ENCODE peak calls at places on chromosomes 11 and 22, in five cellular contexts. D, Z, I, G and X are unnamed samples.

GRCh38 chr11:35982061-35982460 is 38.2 kb downstream of the LDLRAD3 start:
- DNase-seq in G (no peak), D (no peak), I (no peak), Z (no peak), X (no peak)

GRCh38 chr11:19367051-19367709 is 126.4 kb upstream of the E2F8 start:
- DNase-seq in Z (no peak), I (no peak), D (peak; percentile 85), G (no peak), X (no peak)

GRCh38 chr11:57604289-57605010 is 7.0 kb downstream of the SERPING1 start:
- DNase-seq in Z (peak; percentile 99), D (no peak), G (no peak), I (no peak), X (no peak)

GRCh38 chr11:31442086-31442485 is 67.3 kb downstream of the IMMP1L start:
- DNase-seq in Z (no peak), D (no peak), G (no peak), I (no peak), X (no peak)

GRCh38 chr11:120424185-120424969 is 87.2 kb upstream of the GRIK4 start:
- DNase-seq in D (peak; percentile 25), Z (no peak), I (no peak), G (no peak), X (no peak)

GRCh38 chr22:20466659-20467379 is 28.8 kb downstream of the KLHL22 start:
- DNase-seq in G (no peak), I (no peak), Z (no peak), D (no peak), X (no peak)

GRCh38 chr22:44026630-44027511 is 2.8 kb downstream of the PARVB start:
- DNase-seq in I (no peak), G (no peak), Z (peak; percentile 53), D (peak; percentile 63), X (no peak)

GRCh38 chr11:131441398-131441797 is 71.0 kb downstream of the NTM start:
- DNase-seq in D (no peak), Z (no peak), G (no peak), I (no peak), X (no peak)

GRCh38 chr11:115544422-115544821 is 40.2 kb upstream of the CADM1 start:
- DNase-seq in Z (no peak), D (no peak), G (no peak), I (no peak), X (no peak)

GRCh38 chr22:36191106-36191836 is 10.3 kb downstream of the APOL4 start:
- DNase-seq in G (no peak), D (peak; percentile 64), I (no peak), Z (no peak), X (no peak)

GRCh38 chr11:44681698-44682097 is 45.1 kb upstream of the TSPAN18 start:
- DNase-seq in Z (no peak), D (peak; percentile 64), I (peak; percentile 80), G (no peak), X (no peak)

GRCh38 chr11:47179655-47179991 is 2.9 kb upstream of the ARFGAP2 start:
- DNase-seq in I (peak; percentile 66), G (peak; percentile 76), Z (peak; percentile 65), D (peak; percentile 35), X (peak; percentile 32)

GRCh38 chr11:122756417-122756816 is 81.9 kb upstream of the CRTAM start:
- DNase-seq in D (no peak), I (no peak), Z (no peak), G (no peak), X (no peak)

GRCh38 chr11:119115484-119116234 is 5.7 kb upstream of the HINFP start:
- DNase-seq in Z (peak; percentile 43), D (no peak), G (peak; percentile 59), I (no peak), X (no peak)

GRCh38 chr11:64245797-64246623 is 733 bp downstream of the PPP1R14B start:
- DNase-seq in G (no peak), I (peak; percentile 93), Z (peak; percentile 97), D (peak; percentile 91), X (no peak)

GRCh38 chr11:103872748-103873147 is 163.7 kb upstream of the DDI1 start:
- DNase-seq in I (no peak), D (no peak), G (no peak), Z (no peak), X (no peak)

GRCh38 chr22:32177221-32177765 is 18.2 kb upstream of the C22orf42 start:
- DNase-seq in D (no peak), I (no peak), G (no peak), Z (no peak), X (no peak)

GRCh38 chr22:44738347-44738715 is 14.0 kb upstream of the ARHGAP8 start:
- DNase-seq in G (peak; percentile 70), I (no peak), Z (peak; percentile 35), D (peak; percentile 17), X (no peak)

GRCh38 chr11:43547900-43548381 is 132.6 kb upstream of the HSD17B12 start:
- DNase-seq in Z (no peak), D (no peak), I (no peak), G (peak; percentile 52), X (no peak)

GRCh38 chr22:47209077-47209514 is 446.6 kb downstream of the TBC1D22A start:
- DNase-seq in I (no peak), Z (no peak), G (no peak), D (peak; percentile 18), X (no peak)

GRCh38 chr11:74443071-74443864 is 24.1 kb downstream of the KCNE3 start:
- DNase-seq in Z (no peak), G (no peak), I (no peak), D (peak; percentile 11), X (no peak)

GRCh38 chr11:66904055-66904454 is 47.2 kb downstream of the LRFN4 start:
- DNase-seq in D (peak; percentile 23), G (no peak), Z (no peak), I (no peak), X (no peak)

GRCh38 chr22:17952273-17952801 is 72.0 kb downstream of the MICAL3 start:
- DNase-seq in D (no peak), G (no peak), Z (no peak), I (no peak), X (no peak)

GRCh38 chr11:125569913-125570621 is 790 bp downstream of the EI24 start:
- DNase-seq in D (peak; percentile 18), I (peak; percentile 25), G (no peak), Z (peak; percentile 30), X (no peak)
- H3K14ac ChIP-seq in D (peak overlapping the region; percentile 96), I (peak overlapping the region; percentile 99), G (peak overlapping the region; percentile 65), Z (peak overlapping the region; percentile 100), X (peak overlapping the region; percentile 71)

DNA sequence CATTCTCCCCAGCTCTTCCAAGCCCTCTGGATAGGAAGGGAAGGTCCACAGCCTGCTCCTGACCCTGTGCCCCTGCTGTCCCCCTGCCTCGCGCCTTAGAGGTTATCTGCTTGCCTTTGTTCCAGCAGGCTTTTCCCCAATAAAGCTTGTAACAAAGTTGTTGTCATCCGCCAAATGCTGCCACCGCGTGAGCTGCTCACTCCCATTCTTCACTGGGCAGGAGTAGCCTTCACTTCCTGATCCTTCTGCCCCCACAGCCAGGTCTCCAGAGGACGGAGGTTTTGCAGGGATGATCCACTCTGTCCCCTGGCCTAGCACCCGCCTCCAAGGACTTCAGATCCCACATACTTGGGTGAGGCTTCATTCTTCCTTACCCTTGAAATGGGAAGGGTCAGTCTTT is 94.0 kb upstream of the RASSF10 start:
- DNase-seq in I (no peak), D (no peak), Z (no peak), G (no peak), X (no peak)
- H2BK120ac ChIP-seq in I (no peak overlapping the region), D (no peak overlapping the region), Z (no peak overlapping the region), G (no peak overlapping the region), X (no peak overlapping the region)

GRCh38 chr11:117259417-117259816 is 26.9 kb downstream of the RNF214 start:
- DNase-seq in Z (no peak), I (no peak), D (peak; percentile 79), G (no peak), X (no peak)

GRCh38 chr11:117256573-117256972 is 24.1 kb downstream of the RNF214 start:
- DNase-seq in I (peak; percentile 42), D (peak; percentile 71), Z (no peak), G (no peak), X (no peak)

GRCh38 chr11:117255966-117256365 is 23.5 kb downstream of the RNF214 start:
- DNase-seq in I (no peak), Z (no peak), G (no peak), D (no peak), X (no peak)
- H3K14ac ChIP-seq in I (no peak overlapping the region), Z (no peak overlapping the region), G (no peak overlapping the region), D (no peak overlapping the region), X (no peak overlapping the region)

DNA sequence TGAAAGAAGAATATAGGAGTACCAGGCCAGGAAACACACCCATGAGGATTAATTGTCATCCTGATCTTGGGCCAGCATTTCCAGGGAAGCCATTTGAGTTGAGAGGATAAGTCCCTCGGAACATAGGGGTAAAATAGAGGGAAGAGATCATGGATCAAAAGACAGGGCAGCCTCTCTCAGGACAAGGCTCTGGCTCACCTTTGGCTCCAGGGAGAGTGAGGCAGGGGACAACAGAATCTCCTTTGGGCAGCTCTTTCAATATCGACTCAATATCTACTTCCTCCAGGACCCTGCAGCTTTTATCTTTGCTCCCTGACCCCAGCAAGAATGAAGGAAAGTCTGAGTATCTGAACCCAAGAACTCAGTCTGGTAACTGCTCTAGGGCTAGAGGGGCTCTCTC is at the start of gene OR2AG1:
- DNase-seq in I (no peak), G (no peak), D (no peak), Z (no peak), X (no peak)
- H2BK120ac ChIP-seq in I (no peak within 1 kb of the TSS), G (no peak within 1 kb of the TSS), D (no peak within 1 kb of the TSS), Z (no peak within 1 kb of the TSS), X (no peak within 1 kb of the TSS)